ENCODE peak calls at places on chromosome 22, in nine cellular contexts. R is CD4-positive, alpha-beta T cell; T is brain microvascular endothelial cell; C is heart left ventricle; A is heart right ventricle; V is suprapubic skin; L is cardiac muscle cell; X is stomach; W is A549. B is an unnamed sample.

GRCh38 chr22:17366830-17367229 is 2.4 kb upstream of the CECR2 start:
- DNase-seq in R (peak), T (no peak), C (peak), A (peak), V (no peak), L (peak), X (no peak), W (peak), B (peak)

GRCh38 chr22:39511226-39511625 is 9.1 kb upstream of the ATF4 start:
- DNase-seq in R (no peak), T (no peak), C (no peak), A (no peak), V (no peak), L (no peak), X (no peak), W (no peak), B (no peak)

GRCh38 chr22:44933829-44934735 is 75.7 kb downstream of the PHF21B start:
- DNase-seq in R (no peak), T (no peak), C (no peak), A (no peak), V (no peak), L (no peak), X (no peak), W (no peak), B (no peak)

GRCh38 chr22:46444390-46444854 is 93.0 kb downstream of the CELSR1 start:
- DNase-seq in R (no peak), T (no peak), C (no peak), A (no peak), V (no peak), L (no peak), X (peak), W (no peak), B (no peak)

GRCh38 chr22:37018086-37018814 is 997 bp downstream of the TST start:
- DNase-seq in R (no peak), T (no peak), C (no peak), A (no peak), V (no peak), L (no peak), X (no peak), W (no peak), B (no peak)

GRCh38 chr22:36445158-36445668 is 36.2 kb downstream of the TXN2 start:
- DNase-seq in R (no peak), T (peak), C (peak), A (peak), V (no peak), L (peak), X (no peak), W (no peak), B (no peak)

GRCh38 chr22:17300926-17301325 is 68.3 kb upstream of the CECR2 start:
- DNase-seq in R (no peak), T (no peak), C (no peak), A (no peak), V (no peak), L (no peak), X (no peak), W (no peak), B (no peak)

GRCh38 chr22:50730013-50730891 is 7.8 kb upstream of the ACR start:
- DNase-seq in R (no peak), T (no peak), C (no peak), A (no peak), V (peak), L (no peak), X (no peak), W (no peak), B (no peak)

GRCh38 chr22:34502821-34503220 is 563.1 kb upstream of the ISX start:
- DNase-seq in R (no peak), T (no peak), C (no peak), A (no peak), V (no peak), L (no peak), X (no peak), W (no peak), B (no peak)

GRCh38 chr22:35558031-35558430 is 17.4 kb downstream of the RASD2 start:
- DNase-seq in R (no peak), T (no peak), C (no peak), A (no peak), V (no peak), L (no peak), X (no peak), W (no peak), B (no peak)

GRCh38 chr22:43831561-43832392 is 19.7 kb upstream of the EFCAB6 start:
- DNase-seq in R (no peak), T (no peak), C (no peak), A (no peak), V (no peak), L (no peak), X (no peak), W (no peak), B (no peak)

GRCh38 chr22:43892183-43892894 is 526 bp upstream of the PNPLA5 start:
- DNase-seq in R (no peak), T (no peak), C (no peak), A (no peak), V (no peak), L (no peak), X (no peak), W (no peak), B (no peak)

GRCh38 chr22:17501679-17502285 is 61.5 kb upstream of the SLC25A18 start:
- DNase-seq in R (no peak), T (peak), C (no peak), A (no peak), V (no peak), L (peak), X (no peak), W (peak), B (no peak)

GRCh38 chr22:20437253-20438065 is at the start of gene SCARF2:
- DNase-seq in R (no peak), T (no peak), C (peak), A (peak), V (no peak), L (peak), X (no peak), W (no peak), B (no peak)

GRCh38 chr22:41925783-41926460 is 684 bp downstream of the TNFRSF13C start:
- DNase-seq in R (peak), T (no peak), C (peak), A (peak), V (no peak), L (peak), X (peak), W (no peak), B (no peak)

GRCh38 chr22:37020192-37020479 is 594 bp downstream of the MPST start:
- DNase-seq in R (no peak), T (peak), C (peak), A (no peak), V (no peak), L (peak), X (peak), W (no peak), B (peak)

GRCh38 chr22:36356708-36357694 is 30.8 kb downstream of the MYH9 start:
- DNase-seq in R (peak), T (no peak), C (no peak), A (no peak), V (no peak), L (no peak), X (no peak), W (no peak), B (no peak)

DNA sequence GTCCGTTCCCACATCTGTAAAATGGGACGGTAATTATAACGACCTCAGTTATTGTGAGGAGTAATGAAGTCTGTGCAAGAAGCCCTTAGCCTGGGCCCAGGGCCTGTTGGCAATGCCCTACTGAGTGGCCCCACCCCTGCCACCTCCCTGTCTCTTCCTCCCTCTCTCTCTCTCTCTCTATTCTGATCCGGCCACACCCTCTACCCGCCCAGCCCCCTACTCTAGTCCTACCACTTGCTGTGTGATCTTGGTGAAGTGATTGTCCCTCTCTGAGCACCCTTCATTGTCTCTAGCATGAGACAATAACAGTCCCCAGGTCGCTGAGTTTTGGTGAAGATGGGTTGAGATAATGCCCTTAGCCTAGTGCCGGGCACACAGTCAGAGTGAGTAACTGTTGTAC is 7.4 kb upstream of the SEC14L6 start:
- DNase-seq in R (no peak), T (no peak), C (no peak), A (no peak), V (no peak), L (no peak), X (no peak), W (no peak), B (no peak)
- H3K27ac ChIP-seq in R (no peak), T (no peak), C (no peak), A (no peak), V (no peak), L (no peak), X (no peak), W (no peak), B (no peak)

GRCh38 chr22:23067023-23067650 is 3.2 kb upstream of the GNAZ start:
- DNase-seq in R (no peak), T (no peak), C (no peak), A (peak), V (peak), L (no peak), X (peak), W (no peak), B (no peak)

GRCh38 chr22:23065495-23066122 is 4.7 kb upstream of the GNAZ start:
- DNase-seq in R (no peak), T (no peak), C (no peak), A (peak), V (peak), L (no peak), X (peak), W (no peak), B (peak)

GRCh38 chr22:23065069-23065451 is 5.3 kb upstream of the GNAZ start:
- DNase-seq in R (no peak), T (no peak), C (no peak), A (no peak), V (no peak), L (no peak), X (peak), W (no peak), B (no peak)

GRCh38 chr22:23067691-23068090 is 2.6 kb upstream of the GNAZ start:
- DNase-seq in R (no peak), T (no peak), C (no peak), A (no peak), V (no peak), L (no peak), X (peak), W (no peak), B (no peak)

GRCh38 chr22:23066200-23067022 is 3.9 kb upstream of the GNAZ start:
- DNase-seq in R (no peak), T (no peak), C (no peak), A (peak), V (no peak), L (no peak), X (peak), W (no peak), B (no peak)
- H3K27ac ChIP-seq in R (no peak), T (no peak), C (no peak), A (no peak), V (no peak), L (no peak), X (no peak), W (no peak), B (no peak)

GRCh38 chr22:23117275-23117674 is 24.5 kb downstream of the RSPH14 start:
- DNase-seq in R (no peak), T (no peak), C (no peak), A (no peak), V (no peak), L (no peak), X (no peak), W (no peak), B (no peak)

GRCh38 chr22:23117890-23118646 is 23.7 kb downstream of the RSPH14 start:
- DNase-seq in R (no peak), T (no peak), C (no peak), A (no peak), V (no peak), L (no peak), X (no peak), W (no peak), B (no peak)

GRCh38 chr22:23120415-23120899 is 21.3 kb downstream of the RSPH14 start:
- DNase-seq in R (no peak), T (no peak), C (no peak), A (no peak), V (no peak), L (no peak), X (no peak), W (no peak), B (no peak)

GRCh38 chr22:23119492-23120414 is 22.0 kb downstream of the RSPH14 start:
- DNase-seq in R (peak), T (peak), C (no peak), A (no peak), V (no peak), L (no peak), X (no peak), W (no peak), B (no peak)

DNA sequence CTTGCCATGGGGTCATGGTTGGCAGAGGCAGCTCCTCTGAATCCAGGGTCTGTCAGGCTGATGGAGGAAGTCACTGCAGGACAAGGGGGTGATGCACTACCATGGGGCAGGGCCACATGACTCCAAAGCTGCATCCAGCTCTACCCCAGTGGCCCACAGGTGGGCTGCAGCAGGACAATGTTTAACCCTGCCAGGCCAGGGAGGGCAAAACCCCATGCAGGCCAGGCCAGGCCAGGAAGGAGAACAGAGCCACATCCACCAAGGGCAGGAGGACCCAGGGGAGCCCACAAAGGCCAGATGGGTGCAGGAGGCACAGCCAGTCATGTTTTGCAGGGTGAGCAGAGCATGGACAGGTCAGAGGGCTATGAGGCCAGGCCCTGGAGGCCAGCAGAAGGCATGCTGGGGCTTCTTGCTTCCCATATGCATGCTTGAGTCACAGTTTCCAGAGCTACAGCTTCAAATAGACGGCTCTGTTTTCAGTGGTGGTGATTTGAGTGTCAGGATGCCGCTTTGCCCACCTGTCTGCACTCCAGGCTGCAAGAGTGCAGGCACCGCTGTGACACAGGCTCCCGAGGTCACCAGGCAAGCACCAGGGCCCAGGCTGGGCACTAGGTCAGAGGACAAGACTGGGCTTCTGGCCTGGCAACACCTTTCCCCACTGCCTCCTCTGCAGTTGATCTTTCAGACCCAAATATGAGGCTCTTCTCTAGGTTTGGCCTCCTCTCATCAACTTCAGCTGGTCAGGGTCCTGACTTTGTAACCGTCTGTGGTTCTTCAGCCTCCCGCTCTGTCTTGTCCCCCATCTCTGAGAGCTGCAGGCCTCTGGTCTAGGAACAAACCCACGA is 22.9 kb downstream of the RSPH14 start:
- DNase-seq in R (no peak), T (no peak), C (no peak), A (no peak), V (no peak), L (no peak), X (no peak), W (no peak), B (no peak)
- H3K27ac ChIP-seq in R (peak), T (no peak), C (no peak), A (peak), V (no peak), L (no peak), X (no peak), W (no peak), B (peak)

DNA sequence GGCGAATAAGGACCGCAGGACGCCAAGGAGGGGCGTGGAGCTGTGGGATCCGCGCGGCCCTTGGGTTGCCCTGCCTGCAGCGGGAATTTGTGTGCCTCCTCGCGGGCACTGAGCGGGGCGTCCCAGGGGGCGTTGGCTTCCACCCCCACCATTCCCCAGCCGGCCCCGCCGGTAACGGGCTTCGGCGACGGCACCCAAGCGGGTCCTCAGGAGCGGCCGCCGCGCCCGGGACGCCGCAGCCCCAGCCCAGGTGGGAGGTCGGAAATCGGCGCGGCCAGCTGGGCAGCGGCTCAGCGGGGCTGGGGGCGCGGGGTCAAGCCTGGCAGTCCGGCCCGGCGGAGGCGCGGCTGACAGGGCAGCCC is 320 bp downstream of the CLTCL1 start:
- DNase-seq in R (peak), T (no peak), C (peak), A (peak), V (peak), L (peak), X (peak), W (no peak), B (no peak)
- H3K27ac ChIP-seq in R (no peak), T (peak), C (peak), A (peak), V (peak), L (no peak), X (peak), W (peak), B (peak)

DNA sequence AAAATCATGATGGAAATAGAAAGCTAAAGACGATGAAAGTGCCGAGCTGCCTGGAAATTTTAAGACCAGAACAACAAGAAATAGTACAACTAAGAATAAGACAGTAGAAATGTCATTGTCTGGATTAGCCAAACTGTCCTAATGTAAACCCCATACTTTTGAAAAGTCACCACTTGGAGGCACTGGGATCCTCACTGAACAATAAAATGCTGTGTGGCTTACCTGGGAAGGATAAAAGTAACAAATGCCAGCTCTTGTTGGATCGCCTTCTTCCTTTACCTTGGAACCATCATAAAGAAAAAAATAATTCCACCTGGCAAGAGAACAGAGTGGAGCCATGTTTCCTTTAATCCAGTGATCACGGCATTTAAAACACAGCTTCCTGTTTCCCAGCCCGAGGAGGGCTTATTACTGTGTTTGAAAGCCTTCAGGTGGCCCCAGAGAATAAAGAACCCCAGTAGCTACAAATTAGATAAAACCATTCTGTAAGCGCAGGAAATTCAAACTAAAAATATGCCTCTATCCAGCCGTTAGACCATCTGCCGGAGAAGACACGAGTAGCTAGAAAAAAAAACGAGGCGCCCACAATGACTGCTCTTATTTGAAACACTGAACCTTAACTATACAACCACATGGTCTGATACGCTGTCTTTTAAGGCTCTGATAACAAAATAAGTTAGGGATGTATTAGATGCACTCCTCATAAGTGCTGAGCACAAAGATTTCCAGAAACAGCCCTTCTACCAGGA is 4.4 kb downstream of the HPS4 start:
- DNase-seq in R (no peak), T (no peak), C (no peak), A (no peak), V (no peak), L (no peak), X (no peak), W (no peak), B (no peak)
- H3K27ac ChIP-seq in R (no peak), T (no peak), C (no peak), A (peak), V (peak), L (no peak), X (no peak), W (no peak), B (no peak)

DNA sequence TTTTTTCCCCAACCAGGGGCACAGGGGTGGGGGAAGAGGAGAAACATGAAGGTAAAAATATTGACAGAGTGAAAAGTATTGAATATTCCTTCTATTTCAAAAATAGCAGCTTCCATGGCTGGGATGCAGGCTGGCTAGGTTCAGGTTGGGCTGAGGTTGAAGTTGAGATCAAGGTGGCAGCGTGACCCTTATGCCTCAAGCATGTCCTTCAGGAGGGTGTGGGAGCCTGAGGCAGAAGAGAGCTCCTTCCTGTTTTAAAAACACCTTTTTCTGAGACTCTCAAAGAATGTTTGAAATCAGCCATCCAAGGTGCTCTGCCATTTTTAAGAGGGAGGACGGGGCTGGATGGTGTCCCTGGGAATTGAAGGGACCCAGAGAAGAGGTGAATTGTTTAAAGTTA is 29.5 kb downstream of the TIMP3 start:
- DNase-seq in R (no peak), T (no peak), C (no peak), A (no peak), V (no peak), L (no peak), X (no peak), W (no peak), B (no peak)
- H3K27ac ChIP-seq in R (no peak), T (no peak), C (peak), A (peak), V (peak), L (peak), X (no peak), W (no peak), B (no peak)

GRCh38 chr22:40727607-40728325 is 48.5 kb downstream of the MCHR1 start:
- DNase-seq in R (no peak), T (no peak), C (no peak), A (no peak), V (no peak), L (no peak), X (no peak), W (no peak), B (no peak)
- H3K27ac ChIP-seq in R (peak), T (no peak), C (no peak), A (no peak), V (peak), L (no peak), X (no peak), W (no peak), B (no peak)

GRCh38 chr22:24772493-24773220 is 1.9 kb downstream of the PIWIL3 start:
- DNase-seq in R (no peak), T (peak), C (no peak), A (no peak), V (no peak), L (peak), X (no peak), W (peak), B (no peak)
- H3K27ac ChIP-seq in R (no peak), T (no peak), C (no peak), A (no peak), V (no peak), L (no peak), X (no peak), W (no peak), B (no peak)

GRCh38 chr22:29316429-29316828 is 932 bp upstream of the RASL10A start:
- DNase-seq in R (no peak), T (no peak), C (peak), A (no peak), V (no peak), L (no peak), X (no peak), W (no peak), B (no peak)
- H3K27ac ChIP-seq in R (no peak), T (no peak), C (no peak), A (no peak), V (no peak), L (no peak), X (no peak), W (no peak), B (no peak)